ENCODE peak calls at places on chromosomes 2 and 18, in nine cellular contexts. T, Y, P, R, Q, E, M, C and O are unnamed samples.

GRCh38 chr2:160141944-160142343 is 58.1 kb downstream of the ITGB6 start:
- DNase-seq in T (no peak), Y (no peak), P (no peak), R (no peak), Q (no peak), E (no peak), M (no peak), C (no peak), O (no peak)

GRCh38 chr18:62566199-62566598 is 43.4 kb downstream of the ZCCHC2 start:
- DNase-seq in T (peak), Y (peak), P (peak), R (no peak), Q (no peak), E (no peak), M (no peak), C (no peak), O (no peak)

GRCh38 chr2:11129598-11130449 is 25.4 kb upstream of the SLC66A3 start:
- DNase-seq in T (peak), Y (no peak), P (peak), R (no peak), Q (peak), E (peak), M (peak), C (no peak), O (peak)

GRCh38 chr18:48294894-48295585 is 114.1 kb downstream of the ZBTB7C start:
- DNase-seq in T (no peak), Y (no peak), P (no peak), R (no peak), Q (no peak), E (no peak), M (no peak), C (no peak), O (no peak)

GRCh38 chr2:102006886-102007278 is 15.1 kb downstream of the IL1R2 start:
- DNase-seq in T (no peak), Y (no peak), P (no peak), R (no peak), Q (no peak), E (no peak), M (no peak), C (no peak), O (no peak)

GRCh38 chr2:231661422-231662027 is 46.8 kb upstream of the PTMA start:
- DNase-seq in T (no peak), Y (no peak), P (no peak), R (no peak), Q (no peak), E (no peak), M (no peak), C (no peak), O (no peak)

GRCh38 chr2:206555721-206556120 is 86.6 kb upstream of the FAM237A start:
- DNase-seq in T (no peak), Y (no peak), P (no peak), R (no peak), Q (no peak), E (no peak), M (no peak), C (no peak), O (no peak)

GRCh38 chr2:232540441-232541041 is 1.0 kb downstream of the CHRNG start:
- DNase-seq in T (no peak), Y (no peak), P (peak), R (no peak), Q (no peak), E (no peak), M (no peak), C (no peak), O (no peak)

GRCh38 chr2:216724190-216724589 is 28.8 kb upstream of the IGFBP5 start:
- DNase-seq in T (no peak), Y (no peak), P (no peak), R (no peak), Q (no peak), E (no peak), M (no peak), C (no peak), O (no peak)

GRCh38 chr2:46377287-46377605 is 80.0 kb downstream of the EPAS1 start:
- DNase-seq in T (no peak), Y (no peak), P (no peak), R (no peak), Q (peak), E (no peak), M (no peak), C (no peak), O (no peak)

GRCh38 chr18:6598657-6599056 is 130.9 kb upstream of the ARHGAP28 start:
- DNase-seq in T (no peak), Y (no peak), P (no peak), R (no peak), Q (no peak), E (no peak), M (no peak), C (no peak), O (no peak)

GRCh38 chr18:55261253-55261652 is 302.0 kb upstream of the CCDC68 start:
- DNase-seq in T (no peak), Y (no peak), P (no peak), R (no peak), Q (no peak), E (no peak), M (no peak), C (no peak), O (no peak)

GRCh38 chr18:29028560-29028959 is 851.6 kb upstream of the CDH2 start:
- DNase-seq in T (no peak), Y (no peak), P (no peak), R (no peak), Q (no peak), E (no peak), M (no peak), C (no peak), O (no peak)

GRCh38 chr2:160407393-160408204 is 86.0 kb downstream of the RBMS1 start:
- DNase-seq in T (peak), Y (peak), P (peak), R (no peak), Q (peak), E (peak), M (peak), C (peak), O (peak)

GRCh38 chr18:56291229-56291796 is 347.1 kb downstream of the TXNL1 start:
- DNase-seq in T (no peak), Y (no peak), P (no peak), R (no peak), Q (no peak), E (no peak), M (no peak), C (no peak), O (no peak)

GRCh38 chr2:175836361-175836760 is 165.7 kb downstream of the LNPK start:
- DNase-seq in T (no peak), Y (no peak), P (no peak), R (no peak), Q (no peak), E (no peak), M (no peak), C (no peak), O (no peak)

GRCh38 chr2:14256890-14257289 is 375.6 kb upstream of the LRATD1 start:
- DNase-seq in T (no peak), Y (no peak), P (no peak), R (no peak), Q (no peak), E (no peak), M (no peak), C (no peak), O (no peak)

GRCh38 chr18:5519448-5520362 is 24.1 kb downstream of the EPB41L3 start:
- DNase-seq in T (peak), Y (no peak), P (no peak), R (no peak), Q (no peak), E (no peak), M (no peak), C (no peak), O (no peak)

GRCh38 chr2:143321994-143322393 is 192.8 kb downstream of the ARHGAP15 start:
- DNase-seq in T (no peak), Y (no peak), P (no peak), R (peak), Q (no peak), E (no peak), M (no peak), C (no peak), O (peak)

GRCh38 chr18:6057604-6058003 is 162.3 kb upstream of the TMEM200C start:
- DNase-seq in T (no peak), Y (no peak), P (no peak), R (no peak), Q (no peak), E (no peak), M (no peak), C (no peak), O (no peak)

GRCh38 chr18:23668731-23669130 is 6.0 kb upstream of the ANKRD29 start:
- DNase-seq in T (no peak), Y (no peak), P (no peak), R (no peak), Q (no peak), E (no peak), M (no peak), C (no peak), O (no peak)

GRCh38 chr18:36757081-36757480 is 71.7 kb downstream of the TPGS2 start:
- DNase-seq in T (peak), Y (no peak), P (no peak), R (peak), Q (no peak), E (no peak), M (no peak), C (peak), O (no peak)

GRCh38 chr2:215884741-215885140 is 128.6 kb downstream of the MREG start:
- DNase-seq in T (no peak), Y (no peak), P (no peak), R (no peak), Q (no peak), E (no peak), M (no peak), C (no peak), O (no peak)

GRCh38 chr18:59540356-59540755 is 156.9 kb downstream of the CCBE1 start:
- DNase-seq in T (no peak), Y (no peak), P (no peak), R (no peak), Q (no peak), E (no peak), M (no peak), C (no peak), O (no peak)

GRCh38 chr18:8264861-8265411 is 344.3 kb upstream of the RAB12 start:
- DNase-seq in T (peak), Y (no peak), P (no peak), R (no peak), Q (no peak), E (no peak), M (no peak), C (no peak), O (no peak)

GRCh38 chr2:161424992-161425391 is 8.9 kb downstream of the TBR1 start:
- DNase-seq in T (no peak), Y (no peak), P (no peak), R (no peak), Q (no peak), E (no peak), M (no peak), C (no peak), O (no peak)

GRCh38 chr18:23380817-23381216 is 72.3 kb upstream of the RIOK3 start:
- DNase-seq in T (no peak), Y (no peak), P (no peak), R (peak), Q (no peak), E (no peak), M (no peak), C (no peak), O (no peak)

GRCh38 chr2:195280024-195280423 is 377.0 kb upstream of the SLC39A10 start:
- DNase-seq in T (no peak), Y (no peak), P (no peak), R (peak), Q (no peak), E (no peak), M (no peak), C (no peak), O (no peak)

GRCh38 chr2:1051075-1051474 is 100.4 kb downstream of the SNTG2 start:
- DNase-seq in T (peak), Y (no peak), P (no peak), R (peak), Q (no peak), E (no peak), M (no peak), C (no peak), O (no peak)

GRCh38 chr2:178761759-178762371 is 45.4 kb downstream of the TTN start:
- DNase-seq in T (peak), Y (no peak), P (no peak), R (peak), Q (no peak), E (peak), M (no peak), C (peak), O (peak)

GRCh38 chr2:169184074-169184473 is 114.7 kb downstream of the DHRS9 start:
- DNase-seq in T (no peak), Y (no peak), P (no peak), R (no peak), Q (no peak), E (no peak), M (no peak), C (no peak), O (peak)

GRCh38 chr2:231613054-231613654 is 20.5 kb downstream of the TEX44 start:
- DNase-seq in T (no peak), Y (no peak), P (peak), R (no peak), Q (no peak), E (no peak), M (no peak), C (no peak), O (peak)